ENCODE peak calls at places on chromosomes 1 and 21, in ten cellular contexts. N is right atrium auricular region, S is foreskin fibroblast, X is GM12865, E is left lung, A is fibroblast of pulmonary artery, Z is A549, B is PC-9, K is AG09309, T is NB4. R is an unnamed sample.
A peak's percentile ranks its signal among the peaks of the same experiment; 100 is the strongest.

GRCh38 chr1:108610073-108610472 is 50.2 kb downstream of the EEIG2 start:
- DNase-seq in T (no peak), A (peak; percentile 29), X (no peak), N (no peak), B (no peak), E (no peak), K (no peak), S (no peak), Z (no peak), R (no peak)

GRCh38 chr1:91404151-91405012 is at the start of gene HFM1:
- DNase-seq in A (peak; percentile 74), K (peak; percentile 11), Z (peak; percentile 73), T (peak; percentile 83), X (peak; percentile 78), S (peak; percentile 64), N (peak; percentile 82), B (peak; percentile 27), E (peak; percentile 92), R (peak; percentile 73)

GRCh38 chr1:111735858-111736544 is 3.2 kb downstream of the INKA2 start:
- DNase-seq in K (no peak), T (no peak), N (peak; percentile 67), E (no peak), Z (no peak), X (no peak), S (no peak), A (no peak), B (no peak), R (no peak)

GRCh38 chr1:118986839-118987430 is 1.2 kb downstream of the TBX15 start:
- DNase-seq in T (no peak), S (no peak), E (no peak), Z (no peak), A (no peak), X (no peak), B (no peak), N (no peak), K (no peak), R (no peak)

GRCh38 chr21:19468981-19469715 is 1065.6 kb upstream of the TMPRSS15 start:
- DNase-seq in T (no peak), S (no peak), X (no peak), K (no peak), N (no peak), E (no peak), Z (no peak), B (no peak), A (peak; percentile 19), R (no peak)

GRCh38 chr21:36765229-36765628 is 66.3 kb downstream of the SIM2 start:
- DNase-seq in X (no peak), S (no peak), A (no peak), N (no peak), K (no peak), E (no peak), Z (no peak), T (no peak), B (no peak), R (no peak)

GRCh38 chr1:180098242-180098995 is 56.2 kb upstream of the QSOX1 start:
- DNase-seq in A (peak; percentile 87), T (peak; percentile 37), B (peak; percentile 14), X (no peak), K (peak; percentile 79), N (no peak), Z (peak; percentile 51), S (peak; percentile 73), E (no peak), R (no peak)

GRCh38 chr1:205440476-205441317 is 15.1 kb downstream of the BLACAT1 start:
- DNase-seq in B (peak; percentile 86), A (peak; percentile 74), T (peak; percentile 51), Z (peak; percentile 53), S (no peak), E (no peak), N (no peak), X (peak; percentile 76), K (no peak), R (no peak)

GRCh38 chr1:211305044-211305443 is 21.6 kb upstream of the TRAF5 start:
- DNase-seq in A (no peak), N (no peak), Z (no peak), X (peak; percentile 75), T (no peak), E (no peak), K (no peak), B (no peak), S (peak; percentile 35), R (no peak)

DNA sequence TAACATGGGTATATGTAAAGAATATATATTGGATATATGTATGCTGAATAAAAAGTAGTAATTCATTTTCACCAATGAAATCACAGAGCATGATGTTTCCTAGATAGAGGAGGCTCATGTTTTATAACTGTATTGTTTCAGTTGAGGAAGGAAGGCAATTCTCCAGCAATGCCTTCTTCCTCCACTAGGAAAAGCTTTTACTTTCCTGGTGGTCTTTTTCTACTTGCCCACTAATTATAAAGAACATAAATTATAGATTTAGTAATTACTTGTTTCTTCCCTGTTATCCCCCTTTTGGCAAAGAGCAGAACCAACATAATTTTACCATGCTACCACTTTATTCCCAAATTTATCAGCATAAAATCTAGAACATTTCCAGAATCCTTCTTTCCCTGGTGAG is 159.0 kb downstream of the PLA2G4A start:
- DNase-seq in T (no peak), B (no peak), X (no peak), E (no peak), S (no peak), N (no peak), K (no peak), A (no peak), Z (no peak), R (no peak)
- TF ChIP-seq CTCF in T (no peak), B (no peak), X (no peak), E (no peak), S (peak; percentile 16), N (no peak), K (peak; percentile 23), A (peak; percentile 37), Z (no peak), R (peak; percentile 45)

GRCh38 chr1:18938008-18938706 is 18.3 kb downstream of the IFFO2 start:
- DNase-seq in Z (no peak), K (no peak), X (no peak), N (no peak), A (no peak), T (no peak), B (peak; percentile 32), E (no peak), S (no peak), R (no peak)

GRCh38 chr1:18938707-18939070 is 17.8 kb downstream of the IFFO2 start:
- DNase-seq in S (no peak), E (no peak), X (no peak), N (no peak), T (no peak), A (no peak), K (no peak), Z (no peak), B (peak; percentile 23), R (no peak)

GRCh38 chr1:18936814-18937481 is 19.5 kb downstream of the IFFO2 start:
- DNase-seq in N (no peak), X (no peak), Z (no peak), A (no peak), B (no peak), T (no peak), S (no peak), E (no peak), K (no peak), R (no peak)

GRCh38 chr1:18936471-18936813 is 20.0 kb downstream of the IFFO2 start:
- DNase-seq in E (no peak), X (no peak), T (no peak), S (no peak), A (no peak), K (no peak), N (no peak), Z (no peak), B (no peak), R (no peak)

GRCh38 chr1:18937539-18937938 is 18.9 kb downstream of the IFFO2 start:
- DNase-seq in Z (no peak), A (no peak), N (no peak), S (no peak), X (no peak), T (no peak), K (no peak), E (no peak), B (no peak), R (no peak)
- TF ChIP-seq CTCF in Z (no peak), A (no peak), N (no peak), S (no peak), X (no peak), T (no peak), K (no peak), E (no peak), B (no peak), R (no peak)

DNA sequence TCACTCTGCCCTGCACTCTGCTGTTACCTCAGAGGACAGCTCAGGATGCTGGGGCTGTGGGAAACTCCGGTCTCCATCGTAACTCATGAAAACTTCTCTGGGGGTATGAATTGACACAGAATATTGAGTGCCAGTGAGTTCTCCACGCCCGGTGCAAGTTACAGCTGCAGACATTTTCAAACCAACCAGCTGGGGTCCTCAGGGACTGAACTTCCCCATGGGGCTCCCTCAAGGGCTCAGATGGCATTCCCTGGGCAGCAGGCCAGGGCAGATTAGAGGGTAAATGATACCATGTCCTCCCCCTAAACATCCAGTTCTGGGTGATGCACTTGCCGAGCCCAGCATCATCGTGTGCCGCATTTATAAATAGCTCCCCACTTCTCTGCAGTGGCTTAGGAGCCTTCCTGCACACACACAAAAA is 27.8 kb upstream of the CCSAP start:
- DNase-seq in B (no peak), Z (no peak), E (no peak), A (no peak), X (peak; percentile 50), K (no peak), T (peak; percentile 41), N (peak; percentile 62), S (no peak), R (no peak)
- TF ChIP-seq CTCF in B (no peak), Z (no peak), E (no peak), A (no peak), X (no peak), K (no peak), T (no peak), N (no peak), S (no peak), R (no peak)

GRCh38 chr1:197156692-197157091 is 10.2 kb upstream of the ASPM start:
- DNase-seq in A (no peak), B (no peak), E (no peak), Z (no peak), X (no peak), T (no peak), K (no peak), S (no peak), N (no peak), R (no peak)
- TF ChIP-seq CTCF in A (peak; percentile 27), B (no peak), E (no peak), Z (peak; percentile 16), X (no peak), T (no peak), K (peak; percentile 14), S (peak; percentile 17), N (no peak), R (peak; percentile 12)

GRCh38 chr1:245986404-245987221 is 520.5 kb downstream of the SMYD3 start:
- DNase-seq in A (peak; percentile 88), B (peak; percentile 25), Z (peak; percentile 11), X (no peak), N (no peak), S (peak; percentile 73), T (peak; percentile 10), E (no peak), K (peak; percentile 71), R (no peak)
- TF ChIP-seq CTCF in A (peak; percentile 14), B (no peak), Z (no peak), X (no peak), N (no peak), S (no peak), T (no peak), E (no peak), K (no peak), R (no peak)

R was measured in neural crest cell.